ENCODE peak calls at places on chromosomes 2 and 18, in five cellular contexts. One of them, this sample, is unnamed.

GRCh38 chr2:199147216-199147615 is 310.5 kb downstream of the SATB2 start:
- DNase-seq in GM06990: no peak
- DNase-seq in body of pancreas: no peak
- DNase-seq in OCI-LY7: no peak
- DNase-seq in fibroblast of the aortic adventitia: peak
- DNase-seq in this sample: no peak

GRCh38 chr18:6994053-6994452 is 123.5 kb downstream of the LAMA1 start:
- DNase-seq in GM06990: no peak
- DNase-seq in body of pancreas: no peak
- DNase-seq in OCI-LY7: no peak
- DNase-seq in fibroblast of the aortic adventitia: no peak
- DNase-seq in this sample: no peak

GRCh38 chr18:58785171-58785805 is 79.4 kb upstream of the ZNF532 start:
- DNase-seq in GM06990: no peak
- DNase-seq in body of pancreas: peak
- DNase-seq in OCI-LY7: no peak
- DNase-seq in fibroblast of the aortic adventitia: peak
- DNase-seq in this sample: no peak

GRCh38 chr2:221649045-221649444 is 76.9 kb upstream of the EPHA4 start:
- DNase-seq in GM06990: no peak
- DNase-seq in body of pancreas: peak
- DNase-seq in OCI-LY7: no peak
- DNase-seq in fibroblast of the aortic adventitia: peak
- DNase-seq in this sample: no peak

GRCh38 chr2:8328189-8328588 is 353.7 kb upstream of the ID2 start:
- DNase-seq in GM06990: no peak
- DNase-seq in body of pancreas: no peak
- DNase-seq in OCI-LY7: no peak
- DNase-seq in fibroblast of the aortic adventitia: no peak
- DNase-seq in this sample: no peak

GRCh38 chr2:47118581-47118980 is 36.5 kb downstream of the STPG4 start:
- DNase-seq in GM06990: no peak
- DNase-seq in body of pancreas: no peak
- DNase-seq in OCI-LY7: no peak
- DNase-seq in fibroblast of the aortic adventitia: no peak
- DNase-seq in this sample: no peak

GRCh38 chr2:9344434-9344833 is 78.9 kb downstream of the ITGB1BP1 start:
- DNase-seq in GM06990: no peak
- DNase-seq in body of pancreas: no peak
- DNase-seq in OCI-LY7: no peak
- DNase-seq in fibroblast of the aortic adventitia: no peak
- DNase-seq in this sample: no peak

GRCh38 chr2:47297767-47298401 is 105.1 kb upstream of the MSH2 start:
- DNase-seq in GM06990: no peak
- DNase-seq in body of pancreas: no peak
- DNase-seq in OCI-LY7: no peak
- DNase-seq in fibroblast of the aortic adventitia: no peak
- DNase-seq in this sample: no peak

GRCh38 chr2:174749793-174750192 is 14.5 kb downstream of the CHRNA1 start:
- DNase-seq in GM06990: no peak
- DNase-seq in body of pancreas: no peak
- DNase-seq in OCI-LY7: no peak
- DNase-seq in fibroblast of the aortic adventitia: no peak
- DNase-seq in this sample: no peak

GRCh38 chr18:22110482-22110924 is 58.9 kb upstream of the GATA6 start:
- DNase-seq in GM06990: no peak
- DNase-seq in body of pancreas: peak
- DNase-seq in OCI-LY7: no peak
- DNase-seq in fibroblast of the aortic adventitia: no peak
- DNase-seq in this sample: no peak

GRCh38 chr2:227376911-227377396 is 2.2 kb downstream of the TM4SF20 start:
- DNase-seq in GM06990: no peak
- DNase-seq in body of pancreas: no peak
- DNase-seq in OCI-LY7: no peak
- DNase-seq in fibroblast of the aortic adventitia: peak
- DNase-seq in this sample: no peak

GRCh38 chr2:227374158-227374557 is 4.9 kb downstream of the TM4SF20 start:
- DNase-seq in GM06990: no peak
- DNase-seq in body of pancreas: no peak
- DNase-seq in OCI-LY7: no peak
- DNase-seq in fibroblast of the aortic adventitia: peak
- DNase-seq in this sample: no peak

GRCh38 chr2:227379095-227379494 is at the start of gene TM4SF20:
- DNase-seq in GM06990: no peak
- DNase-seq in body of pancreas: no peak
- DNase-seq in OCI-LY7: no peak
- DNase-seq in fibroblast of the aortic adventitia: no peak
- DNase-seq in this sample: no peak

GRCh38 chr2:227378371-227378782 is 729 bp downstream of the TM4SF20 start:
- DNase-seq in GM06990: no peak
- DNase-seq in body of pancreas: no peak
- DNase-seq in OCI-LY7: no peak
- DNase-seq in fibroblast of the aortic adventitia: no peak
- DNase-seq in this sample: no peak

GRCh38 chr2:227377461-227378351 is 1.4 kb downstream of the TM4SF20 start:
- DNase-seq in GM06990: no peak
- DNase-seq in body of pancreas: no peak
- DNase-seq in OCI-LY7: no peak
- DNase-seq in fibroblast of the aortic adventitia: no peak
- DNase-seq in this sample: no peak
- TF ChIP-seq CTCF in GM06990: peak
- TF ChIP-seq CTCF in body of pancreas: no peak
- TF ChIP-seq CTCF in OCI-LY7: peak
- TF ChIP-seq CTCF in fibroblast of the aortic adventitia: no peak
- TF ChIP-seq CTCF in this sample: peak

DNA sequence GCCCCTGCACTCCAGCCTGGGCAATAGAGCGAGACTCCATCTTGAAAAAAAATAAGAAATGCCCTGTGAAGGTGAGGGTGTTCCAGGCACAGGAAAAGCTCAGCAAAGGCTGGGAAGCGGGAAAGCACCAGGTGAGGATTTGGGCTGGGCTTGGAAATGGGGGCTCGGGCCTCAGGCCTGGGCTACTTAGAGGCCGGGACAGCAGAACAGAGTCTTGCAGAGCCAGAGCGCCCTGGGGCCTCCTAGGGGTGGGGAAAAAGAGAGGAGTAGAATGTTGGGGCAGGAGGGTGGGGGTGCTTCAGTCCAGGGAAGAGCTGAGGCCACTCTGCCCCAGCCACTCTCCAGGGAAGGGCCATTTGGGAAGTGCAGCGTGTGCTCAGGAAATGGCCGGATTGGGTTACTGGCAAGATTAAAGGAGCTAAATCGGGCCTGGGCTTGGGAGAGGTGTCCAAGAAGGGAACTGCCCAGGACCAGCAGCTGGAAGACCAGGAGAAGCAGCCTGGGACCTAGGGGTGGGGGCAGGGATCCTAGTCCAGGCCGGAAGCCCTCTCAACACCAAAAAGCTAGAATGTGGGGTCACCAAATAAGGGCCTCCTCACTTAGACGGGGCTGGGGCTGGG is 13.8 kb upstream of the DES start:
- DNase-seq in GM06990: no peak
- DNase-seq in body of pancreas: no peak
- DNase-seq in OCI-LY7: no peak
- DNase-seq in fibroblast of the aortic adventitia: no peak
- DNase-seq in this sample: no peak
- H3K4me3 ChIP-seq in GM06990: no peak
- H3K4me3 ChIP-seq in body of pancreas: no peak
- H3K4me3 ChIP-seq in OCI-LY7: no peak
- H3K4me3 ChIP-seq in fibroblast of the aortic adventitia: no peak
- H3K4me3 ChIP-seq in this sample: no peak

GRCh38 chr2:67272195-67272594 is 124.9 kb upstream of the ETAA1 start:
- DNase-seq in GM06990: no peak
- DNase-seq in body of pancreas: no peak
- DNase-seq in OCI-LY7: no peak
- DNase-seq in fibroblast of the aortic adventitia: no peak
- DNase-seq in this sample: no peak

GRCh38 chr2:67277450-67277849 is 119.7 kb upstream of the ETAA1 start:
- DNase-seq in GM06990: no peak
- DNase-seq in body of pancreas: peak
- DNase-seq in OCI-LY7: no peak
- DNase-seq in fibroblast of the aortic adventitia: no peak
- DNase-seq in this sample: no peak
- TF ChIP-seq CTCF in GM06990: no peak
- TF ChIP-seq CTCF in body of pancreas: no peak
- TF ChIP-seq CTCF in OCI-LY7: no peak
- TF ChIP-seq CTCF in fibroblast of the aortic adventitia: no peak
- TF ChIP-seq CTCF in this sample: no peak

DNA sequence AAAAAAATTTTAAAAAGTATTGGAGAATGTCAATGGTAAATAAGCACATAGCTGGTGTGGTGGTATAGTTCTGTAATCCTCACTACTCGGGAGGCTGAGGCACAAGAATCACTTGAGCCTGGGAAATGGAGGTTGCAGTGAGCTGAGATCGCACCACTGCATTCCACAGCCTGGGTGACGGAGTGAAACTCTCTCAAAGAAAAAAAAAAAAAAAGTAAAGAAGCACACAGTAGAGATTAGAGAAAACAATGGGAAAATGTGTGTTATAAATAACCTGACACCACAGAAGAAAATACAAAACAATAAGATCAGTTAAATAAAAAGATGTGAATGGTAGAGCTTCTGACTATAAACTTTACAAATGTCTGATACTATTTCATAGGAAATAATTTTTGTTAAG is 163.7 kb upstream of the WDSUB1 start:
- DNase-seq in GM06990: no peak
- DNase-seq in body of pancreas: no peak
- DNase-seq in OCI-LY7: no peak
- DNase-seq in fibroblast of the aortic adventitia: no peak
- DNase-seq in this sample: no peak
- H3K4me3 ChIP-seq in GM06990: no peak
- H3K4me3 ChIP-seq in body of pancreas: no peak
- H3K4me3 ChIP-seq in OCI-LY7: no peak
- H3K4me3 ChIP-seq in fibroblast of the aortic adventitia: no peak
- H3K4me3 ChIP-seq in this sample: no peak

This sample was measured in GM12864.